ENCODE peak calls at places on chromosomes 7 and 10, in eight cellular contexts. One of them, this sample, is unnamed.

GRCh38 chr10:72419241-72419640 is 64.5 kb upstream of the DNAJB12 start:
- DNase-seq in progenitor cell of endocrine pancreas: no peak
- DNase-seq in glomerular endothelial cell: no peak
- DNase-seq in MCF 10A: no peak
- DNase-seq in stimulated activated CD8-positive, alpha-beta memory T cell treated with anti-CD3 and anti-CD28 coated beads, Interleukin-15, amount 100 ng/mL, for 24 hours: no peak
- DNase-seq in astrocyte: no peak
- DNase-seq in HFF-Myc: no peak
- DNase-seq in NCI-H2171: no peak
- DNase-seq in this sample: no peak

GRCh38 chr7:106393564-106393963 is 108.8 kb upstream of the NAMPT start:
- DNase-seq in progenitor cell of endocrine pancreas: no peak
- DNase-seq in glomerular endothelial cell: no peak
- DNase-seq in MCF 10A: no peak
- DNase-seq in stimulated activated CD8-positive, alpha-beta memory T cell treated with anti-CD3 and anti-CD28 coated beads, Interleukin-15, amount 100 ng/mL, for 24 hours: no peak
- DNase-seq in astrocyte: no peak
- DNase-seq in HFF-Myc: no peak
- DNase-seq in NCI-H2171: no peak
- DNase-seq in this sample: no peak

GRCh38 chr10:14971867-14972448 is 12.8 kb downstream of the MEIG1 start:
- DNase-seq in progenitor cell of endocrine pancreas: no peak
- DNase-seq in glomerular endothelial cell: no peak
- DNase-seq in MCF 10A: peak
- DNase-seq in stimulated activated CD8-positive, alpha-beta memory T cell treated with anti-CD3 and anti-CD28 coated beads, Interleukin-15, amount 100 ng/mL, for 24 hours: no peak
- DNase-seq in astrocyte: no peak
- DNase-seq in HFF-Myc: no peak
- DNase-seq in NCI-H2171: no peak
- DNase-seq in this sample: no peak

GRCh38 chr10:132386419-132386831 is 10.6 kb upstream of the PWWP2B start:
- DNase-seq in progenitor cell of endocrine pancreas: no peak
- DNase-seq in glomerular endothelial cell: no peak
- DNase-seq in MCF 10A: no peak
- DNase-seq in stimulated activated CD8-positive, alpha-beta memory T cell treated with anti-CD3 and anti-CD28 coated beads, Interleukin-15, amount 100 ng/mL, for 24 hours: no peak
- DNase-seq in astrocyte: no peak
- DNase-seq in HFF-Myc: no peak
- DNase-seq in NCI-H2171: no peak
- DNase-seq in this sample: peak

GRCh38 chr10:124653811-124654651 is 90.1 kb downstream of the FAM53B start:
- DNase-seq in progenitor cell of endocrine pancreas: no peak
- DNase-seq in glomerular endothelial cell: no peak
- DNase-seq in MCF 10A: peak
- DNase-seq in stimulated activated CD8-positive, alpha-beta memory T cell treated with anti-CD3 and anti-CD28 coated beads, Interleukin-15, amount 100 ng/mL, for 24 hours: no peak
- DNase-seq in astrocyte: peak
- DNase-seq in HFF-Myc: no peak
- DNase-seq in NCI-H2171: no peak
- DNase-seq in this sample: no peak

GRCh38 chr10:55740110-55740509 is 620.9 kb downstream of the ZWINT start:
- DNase-seq in progenitor cell of endocrine pancreas: no peak
- DNase-seq in glomerular endothelial cell: no peak
- DNase-seq in MCF 10A: peak
- DNase-seq in stimulated activated CD8-positive, alpha-beta memory T cell treated with anti-CD3 and anti-CD28 coated beads, Interleukin-15, amount 100 ng/mL, for 24 hours: no peak
- DNase-seq in astrocyte: no peak
- DNase-seq in HFF-Myc: no peak
- DNase-seq in NCI-H2171: no peak
- DNase-seq in this sample: no peak

GRCh38 chr10:62165803-62166202 is 102.8 kb downstream of the RTKN2 start:
- DNase-seq in progenitor cell of endocrine pancreas: no peak
- DNase-seq in glomerular endothelial cell: no peak
- DNase-seq in MCF 10A: no peak
- DNase-seq in stimulated activated CD8-positive, alpha-beta memory T cell treated with anti-CD3 and anti-CD28 coated beads, Interleukin-15, amount 100 ng/mL, for 24 hours: no peak
- DNase-seq in astrocyte: no peak
- DNase-seq in HFF-Myc: no peak
- DNase-seq in NCI-H2171: no peak
- DNase-seq in this sample: no peak

GRCh38 chr7:119256001-119256400 is 1017.0 kb upstream of the KCND2 start:
- DNase-seq in progenitor cell of endocrine pancreas: no peak
- DNase-seq in glomerular endothelial cell: no peak
- DNase-seq in MCF 10A: no peak
- DNase-seq in stimulated activated CD8-positive, alpha-beta memory T cell treated with anti-CD3 and anti-CD28 coated beads, Interleukin-15, amount 100 ng/mL, for 24 hours: no peak
- DNase-seq in astrocyte: no peak
- DNase-seq in HFF-Myc: no peak
- DNase-seq in NCI-H2171: no peak
- DNase-seq in this sample: no peak

GRCh38 chr10:7889947-7890542 is 71.7 kb downstream of the TAF3 start:
- DNase-seq in progenitor cell of endocrine pancreas: no peak
- DNase-seq in glomerular endothelial cell: no peak
- DNase-seq in MCF 10A: no peak
- DNase-seq in stimulated activated CD8-positive, alpha-beta memory T cell treated with anti-CD3 and anti-CD28 coated beads, Interleukin-15, amount 100 ng/mL, for 24 hours: no peak
- DNase-seq in astrocyte: no peak
- DNase-seq in HFF-Myc: no peak
- DNase-seq in NCI-H2171: no peak
- DNase-seq in this sample: no peak

GRCh38 chr7:70756789-70757188 is 375.2 kb upstream of the GALNT17 start:
- DNase-seq in progenitor cell of endocrine pancreas: no peak
- DNase-seq in glomerular endothelial cell: no peak
- DNase-seq in MCF 10A: no peak
- DNase-seq in stimulated activated CD8-positive, alpha-beta memory T cell treated with anti-CD3 and anti-CD28 coated beads, Interleukin-15, amount 100 ng/mL, for 24 hours: no peak
- DNase-seq in astrocyte: no peak
- DNase-seq in HFF-Myc: no peak
- DNase-seq in NCI-H2171: no peak
- DNase-seq in this sample: no peak

GRCh38 chr10:49509904-49510303 is 29.0 kb downstream of the ERCC6 start:
- DNase-seq in progenitor cell of endocrine pancreas: no peak
- DNase-seq in glomerular endothelial cell: no peak
- DNase-seq in MCF 10A: no peak
- DNase-seq in stimulated activated CD8-positive, alpha-beta memory T cell treated with anti-CD3 and anti-CD28 coated beads, Interleukin-15, amount 100 ng/mL, for 24 hours: no peak
- DNase-seq in astrocyte: no peak
- DNase-seq in HFF-Myc: no peak
- DNase-seq in NCI-H2171: no peak
- DNase-seq in this sample: no peak

GRCh38 chr7:34844936-34845665 is 187.1 kb downstream of the NPSR1 start:
- DNase-seq in progenitor cell of endocrine pancreas: no peak
- DNase-seq in glomerular endothelial cell: no peak
- DNase-seq in MCF 10A: no peak
- DNase-seq in stimulated activated CD8-positive, alpha-beta memory T cell treated with anti-CD3 and anti-CD28 coated beads, Interleukin-15, amount 100 ng/mL, for 24 hours: no peak
- DNase-seq in astrocyte: no peak
- DNase-seq in HFF-Myc: no peak
- DNase-seq in NCI-H2171: no peak
- DNase-seq in this sample: no peak

GRCh38 chr7:134427896-134428295 is 31.0 kb downstream of the AKR1B1 start:
- DNase-seq in progenitor cell of endocrine pancreas: no peak
- DNase-seq in glomerular endothelial cell: no peak
- DNase-seq in MCF 10A: no peak
- DNase-seq in stimulated activated CD8-positive, alpha-beta memory T cell treated with anti-CD3 and anti-CD28 coated beads, Interleukin-15, amount 100 ng/mL, for 24 hours: no peak
- DNase-seq in astrocyte: no peak
- DNase-seq in HFF-Myc: no peak
- DNase-seq in NCI-H2171: no peak
- DNase-seq in this sample: no peak

GRCh38 chr7:70571986-70572385 is 560.0 kb upstream of the GALNT17 start:
- DNase-seq in progenitor cell of endocrine pancreas: no peak
- DNase-seq in glomerular endothelial cell: no peak
- DNase-seq in MCF 10A: no peak
- DNase-seq in stimulated activated CD8-positive, alpha-beta memory T cell treated with anti-CD3 and anti-CD28 coated beads, Interleukin-15, amount 100 ng/mL, for 24 hours: no peak
- DNase-seq in astrocyte: no peak
- DNase-seq in HFF-Myc: no peak
- DNase-seq in NCI-H2171: no peak
- DNase-seq in this sample: no peak

GRCh38 chr7:83976302-83976701 is 218.3 kb downstream of the SEMA3A start:
- DNase-seq in progenitor cell of endocrine pancreas: no peak
- DNase-seq in glomerular endothelial cell: peak
- DNase-seq in MCF 10A: peak
- DNase-seq in stimulated activated CD8-positive, alpha-beta memory T cell treated with anti-CD3 and anti-CD28 coated beads, Interleukin-15, amount 100 ng/mL, for 24 hours: no peak
- DNase-seq in astrocyte: no peak
- DNase-seq in HFF-Myc: peak
- DNase-seq in NCI-H2171: peak
- DNase-seq in this sample: no peak

GRCh38 chr7:107920048-107920772 is 29.2 kb downstream of the DLD start:
- DNase-seq in progenitor cell of endocrine pancreas: no peak
- DNase-seq in glomerular endothelial cell: no peak
- DNase-seq in MCF 10A: peak
- DNase-seq in stimulated activated CD8-positive, alpha-beta memory T cell treated with anti-CD3 and anti-CD28 coated beads, Interleukin-15, amount 100 ng/mL, for 24 hours: no peak
- DNase-seq in astrocyte: no peak
- DNase-seq in HFF-Myc: no peak
- DNase-seq in NCI-H2171: no peak
- DNase-seq in this sample: no peak

GRCh38 chr7:130380861-130381455 is 664 bp downstream of the CPA1 start:
- DNase-seq in progenitor cell of endocrine pancreas: no peak
- DNase-seq in glomerular endothelial cell: no peak
- DNase-seq in MCF 10A: no peak
- DNase-seq in stimulated activated CD8-positive, alpha-beta memory T cell treated with anti-CD3 and anti-CD28 coated beads, Interleukin-15, amount 100 ng/mL, for 24 hours: no peak
- DNase-seq in astrocyte: no peak
- DNase-seq in HFF-Myc: no peak
- DNase-seq in NCI-H2171: no peak
- DNase-seq in this sample: no peak

GRCh38 chr10:132422169-132422691 is 25.2 kb downstream of the PWWP2B start:
- DNase-seq in progenitor cell of endocrine pancreas: no peak
- DNase-seq in glomerular endothelial cell: no peak
- DNase-seq in MCF 10A: no peak
- DNase-seq in stimulated activated CD8-positive, alpha-beta memory T cell treated with anti-CD3 and anti-CD28 coated beads, Interleukin-15, amount 100 ng/mL, for 24 hours: no peak
- DNase-seq in astrocyte: no peak
- DNase-seq in HFF-Myc: no peak
- DNase-seq in NCI-H2171: peak
- DNase-seq in this sample: no peak

GRCh38 chr10:52729259-52730104 is 43.1 kb downstream of the MBL2 start:
- DNase-seq in progenitor cell of endocrine pancreas: no peak
- DNase-seq in glomerular endothelial cell: peak
- DNase-seq in MCF 10A: peak
- DNase-seq in stimulated activated CD8-positive, alpha-beta memory T cell treated with anti-CD3 and anti-CD28 coated beads, Interleukin-15, amount 100 ng/mL, for 24 hours: no peak
- DNase-seq in astrocyte: peak
- DNase-seq in HFF-Myc: no peak
- DNase-seq in NCI-H2171: no peak
- DNase-seq in this sample: no peak

GRCh38 chr7:13563257-13563656 is 426.2 kb downstream of the ETV1 start:
- DNase-seq in progenitor cell of endocrine pancreas: no peak
- DNase-seq in glomerular endothelial cell: no peak
- DNase-seq in MCF 10A: no peak
- DNase-seq in stimulated activated CD8-positive, alpha-beta memory T cell treated with anti-CD3 and anti-CD28 coated beads, Interleukin-15, amount 100 ng/mL, for 24 hours: no peak
- DNase-seq in astrocyte: no peak
- DNase-seq in HFF-Myc: no peak
- DNase-seq in NCI-H2171: no peak
- DNase-seq in this sample: no peak

GRCh38 chr7:42745357-42746022 is 166.4 kb downstream of the C7orf25 start:
- DNase-seq in progenitor cell of endocrine pancreas: no peak
- DNase-seq in glomerular endothelial cell: no peak
- DNase-seq in MCF 10A: peak
- DNase-seq in stimulated activated CD8-positive, alpha-beta memory T cell treated with anti-CD3 and anti-CD28 coated beads, Interleukin-15, amount 100 ng/mL, for 24 hours: no peak
- DNase-seq in astrocyte: no peak
- DNase-seq in HFF-Myc: no peak
- DNase-seq in NCI-H2171: peak
- DNase-seq in this sample: no peak

GRCh38 chr7:129969881-129970446 is 17.2 kb upstream of the UBE2H start:
- DNase-seq in progenitor cell of endocrine pancreas: no peak
- DNase-seq in glomerular endothelial cell: peak
- DNase-seq in MCF 10A: peak
- DNase-seq in stimulated activated CD8-positive, alpha-beta memory T cell treated with anti-CD3 and anti-CD28 coated beads, Interleukin-15, amount 100 ng/mL, for 24 hours: no peak
- DNase-seq in astrocyte: peak
- DNase-seq in HFF-Myc: peak
- DNase-seq in NCI-H2171: no peak
- DNase-seq in this sample: no peak

GRCh38 chr10:86583983-86584382 is 62.4 kb upstream of the WAPL start:
- DNase-seq in progenitor cell of endocrine pancreas: no peak
- DNase-seq in glomerular endothelial cell: no peak
- DNase-seq in MCF 10A: no peak
- DNase-seq in stimulated activated CD8-positive, alpha-beta memory T cell treated with anti-CD3 and anti-CD28 coated beads, Interleukin-15, amount 100 ng/mL, for 24 hours: no peak
- DNase-seq in astrocyte: no peak
- DNase-seq in HFF-Myc: no peak
- DNase-seq in NCI-H2171: no peak
- DNase-seq in this sample: no peak

GRCh38 chr7:128017880-128018845 is 13.1 kb downstream of the LRRC4 start:
- DNase-seq in progenitor cell of endocrine pancreas: no peak
- DNase-seq in glomerular endothelial cell: no peak
- DNase-seq in MCF 10A: peak
- DNase-seq in stimulated activated CD8-positive, alpha-beta memory T cell treated with anti-CD3 and anti-CD28 coated beads, Interleukin-15, amount 100 ng/mL, for 24 hours: no peak
- DNase-seq in astrocyte: peak
- DNase-seq in HFF-Myc: no peak
- DNase-seq in NCI-H2171: no peak
- DNase-seq in this sample: no peak

GRCh38 chr7:106056513-106057203 is 55.5 kb downstream of the SYPL1 start:
- DNase-seq in progenitor cell of endocrine pancreas: peak
- DNase-seq in glomerular endothelial cell: no peak
- DNase-seq in MCF 10A: peak
- DNase-seq in stimulated activated CD8-positive, alpha-beta memory T cell treated with anti-CD3 and anti-CD28 coated beads, Interleukin-15, amount 100 ng/mL, for 24 hours: peak
- DNase-seq in astrocyte: peak
- DNase-seq in HFF-Myc: no peak
- DNase-seq in NCI-H2171: peak
- DNase-seq in this sample: peak